ENCODE peak calls at places on chromosomes 1 and 21, in seven cellular contexts. One of them, this sample, is unnamed.

GRCh38 chr1:47578026-47578861 is 140.4 kb downstream of the FOXD2 start:
- DNase-seq in astrocyte of the spinal cord: no peak
- DNase-seq in GM12865: no peak
- DNase-seq in Calu3: peak; percentile 66
- DNase-seq in heart left ventricle: peak; percentile 60
- DNase-seq in fibroblast of lung: peak; percentile 15
- DNase-seq in OCI-LY7: no peak
- DNase-seq in this sample: no peak

GRCh38 chr1:224503161-224504118 is 68.8 kb upstream of the WDR26 start:
- DNase-seq in heart left ventricle: peak; percentile 94
- DNase-seq in fibroblast of lung: peak; percentile 95
- DNase-seq in Calu3: peak; percentile 85
- DNase-seq in OCI-LY7: peak; percentile 77
- DNase-seq in GM12865: peak; percentile 87
- DNase-seq in astrocyte of the spinal cord: peak; percentile 92
- DNase-seq in this sample: peak; percentile 42

GRCh38 chr1:172530000-172530399 is 3.0 kb upstream of the SUCO start:
- DNase-seq in astrocyte of the spinal cord: no peak
- DNase-seq in fibroblast of lung: no peak
- DNase-seq in OCI-LY7: no peak
- DNase-seq in Calu3: no peak
- DNase-seq in heart left ventricle: no peak
- DNase-seq in GM12865: no peak
- DNase-seq in this sample: no peak

GRCh38 chr1:39676951-39677350 is 5.0 kb upstream of the NT5C1A start:
- DNase-seq in heart left ventricle: no peak
- DNase-seq in fibroblast of lung: no peak
- DNase-seq in Calu3: no peak
- DNase-seq in GM12865: no peak
- DNase-seq in OCI-LY7: no peak
- DNase-seq in astrocyte of the spinal cord: no peak
- DNase-seq in this sample: no peak

GRCh38 chr1:97654866-97655265 is 266.0 kb downstream of the DPYD start:
- DNase-seq in fibroblast of lung: no peak
- DNase-seq in GM12865: no peak
- DNase-seq in heart left ventricle: no peak
- DNase-seq in Calu3: no peak
- DNase-seq in astrocyte of the spinal cord: peak; percentile 28
- DNase-seq in OCI-LY7: no peak
- DNase-seq in this sample: no peak

GRCh38 chr1:44616991-44617702 is 57.1 kb downstream of the TMEM53 start:
- DNase-seq in fibroblast of lung: peak; percentile 27
- DNase-seq in heart left ventricle: no peak
- DNase-seq in OCI-LY7: no peak
- DNase-seq in Calu3: peak; percentile 29
- DNase-seq in astrocyte of the spinal cord: no peak
- DNase-seq in GM12865: no peak
- DNase-seq in this sample: peak; percentile 65

GRCh38 chr1:16208270-16208987 is 4.0 kb downstream of the ARHGEF19 start:
- DNase-seq in heart left ventricle: no peak
- DNase-seq in astrocyte of the spinal cord: no peak
- DNase-seq in Calu3: no peak
- DNase-seq in OCI-LY7: no peak
- DNase-seq in fibroblast of lung: no peak
- DNase-seq in GM12865: no peak
- DNase-seq in this sample: no peak

GRCh38 chr1:12300706-12301105 is 70.9 kb downstream of the VPS13D start:
- DNase-seq in OCI-LY7: no peak
- DNase-seq in fibroblast of lung: no peak
- DNase-seq in astrocyte of the spinal cord: no peak
- DNase-seq in GM12865: no peak
- DNase-seq in heart left ventricle: no peak
- DNase-seq in Calu3: no peak
- DNase-seq in this sample: no peak

GRCh38 chr1:94884101-94884875 is 42.6 kb downstream of the CNN3 start:
- DNase-seq in Calu3: no peak
- DNase-seq in fibroblast of lung: peak; percentile 67
- DNase-seq in OCI-LY7: no peak
- DNase-seq in heart left ventricle: no peak
- DNase-seq in GM12865: no peak
- DNase-seq in astrocyte of the spinal cord: peak; percentile 77
- DNase-seq in this sample: peak; percentile 42

GRCh38 chr1:60765204-60765603 is 317.2 kb upstream of the NFIA start:
- DNase-seq in GM12865: peak; percentile 35
- DNase-seq in OCI-LY7: peak; percentile 32
- DNase-seq in Calu3: peak; percentile 36
- DNase-seq in astrocyte of the spinal cord: peak; percentile 31
- DNase-seq in fibroblast of lung: peak; percentile 64
- DNase-seq in heart left ventricle: no peak
- DNase-seq in this sample: no peak

DNA sequence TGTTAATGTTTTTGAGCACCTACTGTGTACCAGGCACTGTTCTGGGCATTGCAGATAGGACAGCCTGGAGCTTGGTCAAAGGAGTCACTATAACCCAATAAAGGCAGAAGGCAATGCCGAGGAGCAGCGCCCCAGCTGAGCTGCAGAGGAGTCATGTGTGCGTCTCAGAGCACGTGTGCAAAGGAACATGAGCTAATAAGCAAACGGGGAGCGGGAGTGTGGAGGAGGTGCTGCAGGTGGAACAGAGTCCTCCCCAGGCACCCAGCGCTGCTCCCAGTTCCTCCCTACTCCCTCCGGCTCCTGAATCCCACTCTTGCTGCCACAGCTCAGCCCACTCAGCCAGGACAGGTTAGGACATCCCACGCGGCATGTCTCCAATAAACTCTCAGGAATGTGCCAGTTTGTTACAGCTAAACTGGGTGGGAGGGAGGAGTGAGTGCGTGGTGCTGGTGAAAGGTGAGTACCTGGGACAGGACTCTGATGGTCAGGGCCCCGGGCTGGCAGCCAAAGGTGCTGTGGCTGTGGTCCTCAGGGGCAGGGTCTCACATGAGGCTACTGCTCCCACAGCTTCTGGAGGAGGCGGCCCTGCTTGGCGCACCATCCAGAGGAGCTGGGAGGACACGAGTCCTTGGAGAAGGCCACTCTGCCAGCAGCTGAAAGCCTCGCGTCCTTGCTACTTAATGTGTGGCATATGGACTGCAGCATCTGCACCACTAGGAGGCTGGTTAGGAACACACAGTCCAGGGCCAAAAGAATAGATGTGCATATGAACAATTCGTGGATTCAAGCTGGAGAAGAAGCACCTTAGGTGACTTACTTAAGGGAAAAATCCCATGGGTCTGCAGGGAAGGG is 52.3 kb downstream of the GRIK3 start:
- DNase-seq in fibroblast of lung: no peak
- DNase-seq in GM12865: no peak
- DNase-seq in OCI-LY7: no peak
- DNase-seq in astrocyte of the spinal cord: no peak
- DNase-seq in Calu3: no peak
- DNase-seq in heart left ventricle: no peak
- DNase-seq in this sample: no peak
- TF ChIP-seq CTCF in fibroblast of lung: no peak
- TF ChIP-seq CTCF in GM12865: no peak
- TF ChIP-seq CTCF in OCI-LY7: no peak
- TF ChIP-seq CTCF in astrocyte of the spinal cord: no peak
- TF ChIP-seq CTCF in Calu3: no peak
- TF ChIP-seq CTCF in heart left ventricle: no peak
- TF ChIP-seq CTCF in this sample: no peak

GRCh38 chr1:35544976-35545375 is 12.2 kb downstream of the KIAA0319L start:
- DNase-seq in heart left ventricle: peak; percentile 71
- DNase-seq in Calu3: peak; percentile 38
- DNase-seq in OCI-LY7: peak; percentile 64
- DNase-seq in fibroblast of lung: peak; percentile 68
- DNase-seq in astrocyte of the spinal cord: no peak
- DNase-seq in GM12865: peak; percentile 77
- DNase-seq in this sample: no peak
- TF ChIP-seq CTCF in heart left ventricle: peak; percentile 45
- TF ChIP-seq CTCF in Calu3: no peak
- TF ChIP-seq CTCF in OCI-LY7: peak; percentile 75
- TF ChIP-seq CTCF in fibroblast of lung: no peak
- TF ChIP-seq CTCF in astrocyte of the spinal cord: peak; percentile 17
- TF ChIP-seq CTCF in GM12865: peak; percentile 58
- TF ChIP-seq CTCF in this sample: peak; percentile 75

DNA sequence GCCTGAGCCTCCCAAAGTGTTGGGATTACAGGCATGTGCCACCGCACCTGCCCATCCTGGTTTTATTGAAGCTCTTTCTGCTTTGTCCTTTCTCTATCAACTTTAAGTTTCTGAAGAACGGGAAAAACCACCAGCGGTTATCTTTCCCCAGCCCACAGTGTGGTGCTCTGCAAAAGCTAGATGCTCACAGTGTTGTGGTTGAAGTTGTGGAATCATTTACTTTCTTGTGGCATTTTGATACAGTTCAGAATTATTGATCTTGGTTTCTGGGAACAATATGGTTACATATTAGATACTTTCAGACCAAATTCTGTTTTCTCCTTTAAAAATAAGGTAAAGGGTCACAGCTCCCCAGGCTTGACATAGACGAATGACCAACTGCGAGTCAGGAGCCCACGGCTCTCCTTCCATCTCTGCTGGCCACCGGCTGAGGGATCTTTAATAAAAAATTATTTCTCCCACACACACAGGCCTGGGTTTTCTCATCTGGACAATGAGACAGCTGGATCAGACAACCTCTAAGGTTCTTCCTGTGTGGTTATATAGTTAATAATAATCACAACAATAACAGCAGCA is 385.3 kb downstream of the SETD4 start:
- DNase-seq in GM12865: no peak
- DNase-seq in astrocyte of the spinal cord: peak; percentile 34
- DNase-seq in OCI-LY7: no peak
- DNase-seq in fibroblast of lung: no peak
- DNase-seq in heart left ventricle: no peak
- DNase-seq in Calu3: peak; percentile 25
- DNase-seq in this sample: no peak
- TF ChIP-seq CTCF in GM12865: no peak
- TF ChIP-seq CTCF in astrocyte of the spinal cord: no peak
- TF ChIP-seq CTCF in OCI-LY7: no peak
- TF ChIP-seq CTCF in fibroblast of lung: no peak
- TF ChIP-seq CTCF in heart left ventricle: no peak
- TF ChIP-seq CTCF in Calu3: no peak
- TF ChIP-seq CTCF in this sample: no peak

DNA sequence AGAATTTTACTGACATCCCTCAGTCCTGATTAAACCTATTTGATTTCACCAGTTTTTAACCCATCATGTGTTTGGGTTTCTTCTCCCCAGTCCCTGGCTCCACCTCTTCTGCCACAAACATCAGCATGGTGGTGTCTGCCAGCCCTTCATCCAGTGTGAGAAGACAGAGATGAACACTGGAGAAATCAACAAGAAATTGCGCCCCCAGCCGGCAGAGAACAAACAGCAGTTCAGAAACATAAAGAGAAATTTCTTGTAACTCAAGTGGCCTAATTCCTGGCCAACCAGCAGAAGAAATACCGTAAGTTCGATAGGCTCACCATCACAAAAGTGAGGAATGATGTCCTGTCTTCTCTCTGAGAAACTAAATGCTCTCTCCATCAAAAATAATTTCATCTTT is 18.3 kb downstream of the S100A11 start:
- DNase-seq in OCI-LY7: no peak
- DNase-seq in astrocyte of the spinal cord: no peak
- DNase-seq in heart left ventricle: no peak
- DNase-seq in Calu3: no peak
- DNase-seq in GM12865: peak; percentile 22
- DNase-seq in fibroblast of lung: no peak
- DNase-seq in this sample: no peak
- TF ChIP-seq CTCF in OCI-LY7: peak; percentile 67
- TF ChIP-seq CTCF in astrocyte of the spinal cord: peak; percentile 52
- TF ChIP-seq CTCF in heart left ventricle: no peak
- TF ChIP-seq CTCF in Calu3: peak; percentile 32
- TF ChIP-seq CTCF in GM12865: peak; percentile 41
- TF ChIP-seq CTCF in fibroblast of lung: peak; percentile 46
- TF ChIP-seq CTCF in this sample: peak; percentile 46

This sample was measured in progenitor cell of endocrine pancreas.